ENCODE peak calls at places on chromosomes 4 and X, in eight cellular contexts. One of them, this sample, is unnamed.

GRCh38 chr4:150297861-150298474 is 219.7 kb downstream of the DCLK2 start:
- DNase-seq in epithelial cell of proximal tubule: no peak
- DNase-seq in Kasumi-1: peak
- DNase-seq in foreskin keratinocyte: peak
- DNase-seq in heart left ventricle: no peak
- DNase-seq in amniotic epithelial cell: peak
- DNase-seq in GM12864: peak
- DNase-seq in tibial artery: peak
- DNase-seq in this sample: no peak

GRCh38 chrX:12007881-12008280 is 130.4 kb upstream of the FRMPD4 start:
- DNase-seq in epithelial cell of proximal tubule: peak
- DNase-seq in Kasumi-1: no peak
- DNase-seq in foreskin keratinocyte: peak
- DNase-seq in heart left ventricle: no peak
- DNase-seq in amniotic epithelial cell: peak
- DNase-seq in GM12864: no peak
- DNase-seq in tibial artery: no peak
- DNase-seq in this sample: peak

GRCh38 chr4:10048931-10049655 is 27.8 kb upstream of the SLC2A9 start:
- DNase-seq in epithelial cell of proximal tubule: no peak
- DNase-seq in Kasumi-1: no peak
- DNase-seq in foreskin keratinocyte: peak
- DNase-seq in heart left ventricle: no peak
- DNase-seq in amniotic epithelial cell: no peak
- DNase-seq in GM12864: no peak
- DNase-seq in tibial artery: no peak
- DNase-seq in this sample: no peak

GRCh38 chrX:50638123-50638522 is 167.5 kb upstream of the DGKK start:
- DNase-seq in epithelial cell of proximal tubule: no peak
- DNase-seq in Kasumi-1: peak
- DNase-seq in foreskin keratinocyte: no peak
- DNase-seq in heart left ventricle: peak
- DNase-seq in amniotic epithelial cell: no peak
- DNase-seq in GM12864: no peak
- DNase-seq in tibial artery: peak
- DNase-seq in this sample: no peak

GRCh38 chr4:128517739-128518510 is 230.3 kb upstream of the PGRMC2 start:
- DNase-seq in epithelial cell of proximal tubule: peak
- DNase-seq in Kasumi-1: peak
- DNase-seq in foreskin keratinocyte: peak
- DNase-seq in heart left ventricle: peak
- DNase-seq in amniotic epithelial cell: peak
- DNase-seq in GM12864: peak
- DNase-seq in tibial artery: peak
- DNase-seq in this sample: peak

GRCh38 chrX:73850124-73851013 is 287.4 kb downstream of the CHIC1 start:
- DNase-seq in epithelial cell of proximal tubule: no peak
- DNase-seq in Kasumi-1: no peak
- DNase-seq in foreskin keratinocyte: no peak
- DNase-seq in heart left ventricle: no peak
- DNase-seq in amniotic epithelial cell: peak
- DNase-seq in GM12864: no peak
- DNase-seq in tibial artery: no peak
- DNase-seq in this sample: no peak

GRCh38 chrX:1463581-1464281 is 11.0 kb upstream of the ASMTL start:
- DNase-seq in epithelial cell of proximal tubule: no peak
- DNase-seq in Kasumi-1: no peak
- DNase-seq in foreskin keratinocyte: no peak
- DNase-seq in heart left ventricle: no peak
- DNase-seq in amniotic epithelial cell: no peak
- DNase-seq in GM12864: no peak
- DNase-seq in tibial artery: peak
- DNase-seq in this sample: no peak

GRCh38 chr4:23455482-23455881 is 434.4 kb downstream of the PPARGC1A start:
- DNase-seq in epithelial cell of proximal tubule: no peak
- DNase-seq in Kasumi-1: no peak
- DNase-seq in foreskin keratinocyte: no peak
- DNase-seq in heart left ventricle: no peak
- DNase-seq in amniotic epithelial cell: no peak
- DNase-seq in GM12864: no peak
- DNase-seq in tibial artery: no peak
- DNase-seq in this sample: no peak

GRCh38 chr4:140233811-140234696 is 80.1 kb upstream of the MAML3 start:
- DNase-seq in epithelial cell of proximal tubule: no peak
- DNase-seq in Kasumi-1: no peak
- DNase-seq in foreskin keratinocyte: peak
- DNase-seq in heart left ventricle: no peak
- DNase-seq in amniotic epithelial cell: peak
- DNase-seq in GM12864: no peak
- DNase-seq in tibial artery: no peak
- DNase-seq in this sample: no peak

GRCh38 chrX:110310896-110311295 is 7.0 kb downstream of the AMMECR1 start:
- DNase-seq in epithelial cell of proximal tubule: no peak
- DNase-seq in Kasumi-1: no peak
- DNase-seq in foreskin keratinocyte: no peak
- DNase-seq in heart left ventricle: no peak
- DNase-seq in amniotic epithelial cell: no peak
- DNase-seq in GM12864: no peak
- DNase-seq in tibial artery: no peak
- DNase-seq in this sample: no peak

GRCh38 chr4:150855981-150856510 is 159.0 kb downstream of the LRBA start:
- DNase-seq in epithelial cell of proximal tubule: no peak
- DNase-seq in Kasumi-1: no peak
- DNase-seq in foreskin keratinocyte: no peak
- DNase-seq in heart left ventricle: no peak
- DNase-seq in amniotic epithelial cell: no peak
- DNase-seq in GM12864: no peak
- DNase-seq in tibial artery: no peak
- DNase-seq in this sample: no peak

GRCh38 chrX:47637546-47638195 is 7.9 kb upstream of the CFP start:
- DNase-seq in epithelial cell of proximal tubule: no peak
- DNase-seq in Kasumi-1: no peak
- DNase-seq in foreskin keratinocyte: no peak
- DNase-seq in heart left ventricle: peak
- DNase-seq in amniotic epithelial cell: peak
- DNase-seq in GM12864: no peak
- DNase-seq in tibial artery: peak
- DNase-seq in this sample: no peak

GRCh38 chrX:265502-265901 is 15.7 kb upstream of the PLCXD1 start:
- DNase-seq in epithelial cell of proximal tubule: no peak
- DNase-seq in Kasumi-1: no peak
- DNase-seq in foreskin keratinocyte: no peak
- DNase-seq in heart left ventricle: no peak
- DNase-seq in amniotic epithelial cell: no peak
- DNase-seq in GM12864: no peak
- DNase-seq in tibial artery: peak
- DNase-seq in this sample: no peak

GRCh38 chrX:15299945-15300851 is 15.2 kb downstream of the ASB11 start:
- DNase-seq in epithelial cell of proximal tubule: peak
- DNase-seq in Kasumi-1: peak
- DNase-seq in foreskin keratinocyte: no peak
- DNase-seq in heart left ventricle: no peak
- DNase-seq in amniotic epithelial cell: peak
- DNase-seq in GM12864: no peak
- DNase-seq in tibial artery: no peak
- DNase-seq in this sample: no peak

GRCh38 chrX:148854351-148854750 is 353.9 kb downstream of the AFF2 start:
- DNase-seq in epithelial cell of proximal tubule: no peak
- DNase-seq in Kasumi-1: no peak
- DNase-seq in foreskin keratinocyte: no peak
- DNase-seq in heart left ventricle: no peak
- DNase-seq in amniotic epithelial cell: no peak
- DNase-seq in GM12864: no peak
- DNase-seq in tibial artery: no peak
- DNase-seq in this sample: no peak

GRCh38 chr4:108399610-108400265 is 220.6 kb upstream of the RPL34 start:
- DNase-seq in epithelial cell of proximal tubule: no peak
- DNase-seq in Kasumi-1: no peak
- DNase-seq in foreskin keratinocyte: no peak
- DNase-seq in heart left ventricle: no peak
- DNase-seq in amniotic epithelial cell: peak
- DNase-seq in GM12864: no peak
- DNase-seq in tibial artery: no peak
- DNase-seq in this sample: no peak

GRCh38 chr4:64897683-64898082 is 488.4 kb upstream of the TECRL start:
- DNase-seq in epithelial cell of proximal tubule: no peak
- DNase-seq in Kasumi-1: no peak
- DNase-seq in foreskin keratinocyte: no peak
- DNase-seq in heart left ventricle: no peak
- DNase-seq in amniotic epithelial cell: no peak
- DNase-seq in GM12864: no peak
- DNase-seq in tibial artery: no peak
- DNase-seq in this sample: no peak

GRCh38 chrX:74458738-74459137 is 37.4 kb downstream of the SLC16A2 start:
- DNase-seq in epithelial cell of proximal tubule: peak
- DNase-seq in Kasumi-1: no peak
- DNase-seq in foreskin keratinocyte: peak
- DNase-seq in heart left ventricle: no peak
- DNase-seq in amniotic epithelial cell: peak
- DNase-seq in GM12864: no peak
- DNase-seq in tibial artery: no peak
- DNase-seq in this sample: no peak

GRCh38 chr4:15778742-15779231 is 659 bp downstream of the CD38 start:
- DNase-seq in epithelial cell of proximal tubule: no peak
- DNase-seq in Kasumi-1: peak
- DNase-seq in foreskin keratinocyte: no peak
- DNase-seq in heart left ventricle: peak
- DNase-seq in amniotic epithelial cell: no peak
- DNase-seq in GM12864: no peak
- DNase-seq in tibial artery: peak
- DNase-seq in this sample: no peak

GRCh38 chrX:9706426-9706825 is 59.2 kb downstream of the GPR143 start:
- DNase-seq in epithelial cell of proximal tubule: no peak
- DNase-seq in Kasumi-1: no peak
- DNase-seq in foreskin keratinocyte: no peak
- DNase-seq in heart left ventricle: no peak
- DNase-seq in amniotic epithelial cell: no peak
- DNase-seq in GM12864: no peak
- DNase-seq in tibial artery: no peak
- DNase-seq in this sample: no peak

GRCh38 chrX:87517571-87518141 is at the start of gene KLHL4:
- DNase-seq in epithelial cell of proximal tubule: peak
- DNase-seq in Kasumi-1: peak
- DNase-seq in foreskin keratinocyte: peak
- DNase-seq in heart left ventricle: peak
- DNase-seq in amniotic epithelial cell: peak
- DNase-seq in GM12864: no peak
- DNase-seq in tibial artery: no peak
- DNase-seq in this sample: peak

GRCh38 chr4:107380836-107381438 is 339.1 kb downstream of the PAPSS1 start:
- DNase-seq in epithelial cell of proximal tubule: no peak
- DNase-seq in Kasumi-1: no peak
- DNase-seq in foreskin keratinocyte: no peak
- DNase-seq in heart left ventricle: no peak
- DNase-seq in amniotic epithelial cell: no peak
- DNase-seq in GM12864: no peak
- DNase-seq in tibial artery: no peak
- DNase-seq in this sample: no peak

This sample was measured in epithelial cell of prostate.